ENCODE peak calls at places on chromosomes 12 and 14, in ten cellular contexts. One of them, this sample, is unnamed.

GRCh38 chr12:94706250-94706661 is 55.9 kb upstream of the TMCC3 start:
- ATAC-seq in heart left ventricle: no peak
- ATAC-seq in activated naive CD4-positive, alpha-beta T cell treated with anti-CD3 and anti-CD28 coated beads, Interleukin-2, amount 50 U/mL, for 72 hours: peak
- ATAC-seq in left lung: no peak
- ATAC-seq in stimulated activated effector memory CD8-positive, alpha-beta T cell treated with anti-CD3 and anti-CD28 coated beads, Interleukin-12 subunit alpha, Interleukin-12 subunit beta, amount 100 ng/mL, for 72 hours: peak
- ATAC-seq in pancreas: no peak
- ATAC-seq in gastroesophageal sphincter: no peak
- ATAC-seq in left lobe of liver: no peak
- ATAC-seq in esophagus mucosa: peak
- ATAC-seq in foreskin keratinocyte: peak
- ATAC-seq in this sample: peak

GRCh38 chr12:23169012-23170003 is 544.3 kb downstream of the ETNK1 start:
- ATAC-seq in left lung: no peak
- ATAC-seq in gastroesophageal sphincter: no peak
- ATAC-seq in pancreas: no peak
- ATAC-seq in left lobe of liver: no peak
- ATAC-seq in foreskin keratinocyte: no peak
- ATAC-seq in stimulated activated effector memory CD8-positive, alpha-beta T cell treated with anti-CD3 and anti-CD28 coated beads, Interleukin-12 subunit alpha, Interleukin-12 subunit beta, amount 100 ng/mL, for 72 hours: no peak
- ATAC-seq in activated naive CD4-positive, alpha-beta T cell treated with anti-CD3 and anti-CD28 coated beads, Interleukin-2, amount 50 U/mL, for 72 hours: no peak
- ATAC-seq in esophagus mucosa: no peak
- ATAC-seq in heart left ventricle: no peak
- ATAC-seq in this sample: no peak

GRCh38 chr12:31807773-31808097 is 78.9 kb upstream of the AMN1 start:
- ATAC-seq in left lung: no peak
- ATAC-seq in pancreas: no peak
- ATAC-seq in esophagus mucosa: no peak
- ATAC-seq in foreskin keratinocyte: no peak
- ATAC-seq in stimulated activated effector memory CD8-positive, alpha-beta T cell treated with anti-CD3 and anti-CD28 coated beads, Interleukin-12 subunit alpha, Interleukin-12 subunit beta, amount 100 ng/mL, for 72 hours: no peak
- ATAC-seq in heart left ventricle: no peak
- ATAC-seq in gastroesophageal sphincter: no peak
- ATAC-seq in activated naive CD4-positive, alpha-beta T cell treated with anti-CD3 and anti-CD28 coated beads, Interleukin-2, amount 50 U/mL, for 72 hours: peak
- ATAC-seq in left lobe of liver: no peak
- ATAC-seq in this sample: no peak

GRCh38 chr12:104477812-104478388 is 21.2 kb downstream of the CHST11 start:
- ATAC-seq in left lung: peak
- ATAC-seq in esophagus mucosa: no peak
- ATAC-seq in stimulated activated effector memory CD8-positive, alpha-beta T cell treated with anti-CD3 and anti-CD28 coated beads, Interleukin-12 subunit alpha, Interleukin-12 subunit beta, amount 100 ng/mL, for 72 hours: no peak
- ATAC-seq in activated naive CD4-positive, alpha-beta T cell treated with anti-CD3 and anti-CD28 coated beads, Interleukin-2, amount 50 U/mL, for 72 hours: peak
- ATAC-seq in pancreas: no peak
- ATAC-seq in heart left ventricle: no peak
- ATAC-seq in foreskin keratinocyte: no peak
- ATAC-seq in left lobe of liver: no peak
- ATAC-seq in gastroesophageal sphincter: no peak
- ATAC-seq in this sample: peak

GRCh38 chr12:644293-644639 is 19.0 kb downstream of the NINJ2 start:
- ATAC-seq in heart left ventricle: no peak
- ATAC-seq in stimulated activated effector memory CD8-positive, alpha-beta T cell treated with anti-CD3 and anti-CD28 coated beads, Interleukin-12 subunit alpha, Interleukin-12 subunit beta, amount 100 ng/mL, for 72 hours: no peak
- ATAC-seq in left lobe of liver: no peak
- ATAC-seq in activated naive CD4-positive, alpha-beta T cell treated with anti-CD3 and anti-CD28 coated beads, Interleukin-2, amount 50 U/mL, for 72 hours: no peak
- ATAC-seq in left lung: no peak
- ATAC-seq in pancreas: no peak
- ATAC-seq in gastroesophageal sphincter: no peak
- ATAC-seq in foreskin keratinocyte: no peak
- ATAC-seq in esophagus mucosa: no peak
- ATAC-seq in this sample: no peak

GRCh38 chr14:70917633-70918032 is 10.4 kb downstream of the PCNX1 start:
- ATAC-seq in esophagus mucosa: no peak
- ATAC-seq in pancreas: no peak
- ATAC-seq in stimulated activated effector memory CD8-positive, alpha-beta T cell treated with anti-CD3 and anti-CD28 coated beads, Interleukin-12 subunit alpha, Interleukin-12 subunit beta, amount 100 ng/mL, for 72 hours: no peak
- ATAC-seq in gastroesophageal sphincter: no peak
- ATAC-seq in heart left ventricle: no peak
- ATAC-seq in left lobe of liver: no peak
- ATAC-seq in left lung: peak
- ATAC-seq in activated naive CD4-positive, alpha-beta T cell treated with anti-CD3 and anti-CD28 coated beads, Interleukin-2, amount 50 U/mL, for 72 hours: no peak
- ATAC-seq in foreskin keratinocyte: no peak
- ATAC-seq in this sample: no peak

GRCh38 chr12:107207931-107208515 is 114.7 kb upstream of the CRY1 start:
- ATAC-seq in foreskin keratinocyte: no peak
- ATAC-seq in activated naive CD4-positive, alpha-beta T cell treated with anti-CD3 and anti-CD28 coated beads, Interleukin-2, amount 50 U/mL, for 72 hours: no peak
- ATAC-seq in left lobe of liver: no peak
- ATAC-seq in esophagus mucosa: no peak
- ATAC-seq in gastroesophageal sphincter: no peak
- ATAC-seq in heart left ventricle: no peak
- ATAC-seq in left lung: no peak
- ATAC-seq in stimulated activated effector memory CD8-positive, alpha-beta T cell treated with anti-CD3 and anti-CD28 coated beads, Interleukin-12 subunit alpha, Interleukin-12 subunit beta, amount 100 ng/mL, for 72 hours: no peak
- ATAC-seq in pancreas: no peak
- ATAC-seq in this sample: no peak

GRCh38 chr12:1592444-1593231 is 1.7 kb downstream of the FBXL14 start:
- ATAC-seq in foreskin keratinocyte: peak
- ATAC-seq in activated naive CD4-positive, alpha-beta T cell treated with anti-CD3 and anti-CD28 coated beads, Interleukin-2, amount 50 U/mL, for 72 hours: peak
- ATAC-seq in stimulated activated effector memory CD8-positive, alpha-beta T cell treated with anti-CD3 and anti-CD28 coated beads, Interleukin-12 subunit alpha, Interleukin-12 subunit beta, amount 100 ng/mL, for 72 hours: peak
- ATAC-seq in left lung: peak
- ATAC-seq in left lobe of liver: no peak
- ATAC-seq in heart left ventricle: peak
- ATAC-seq in esophagus mucosa: peak
- ATAC-seq in pancreas: no peak
- ATAC-seq in gastroesophageal sphincter: no peak
- ATAC-seq in this sample: peak

GRCh38 chr12:4454315-4454860 is 8.8 kb upstream of the FGF6 start:
- ATAC-seq in stimulated activated effector memory CD8-positive, alpha-beta T cell treated with anti-CD3 and anti-CD28 coated beads, Interleukin-12 subunit alpha, Interleukin-12 subunit beta, amount 100 ng/mL, for 72 hours: no peak
- ATAC-seq in activated naive CD4-positive, alpha-beta T cell treated with anti-CD3 and anti-CD28 coated beads, Interleukin-2, amount 50 U/mL, for 72 hours: no peak
- ATAC-seq in heart left ventricle: no peak
- ATAC-seq in esophagus mucosa: no peak
- ATAC-seq in left lobe of liver: no peak
- ATAC-seq in pancreas: no peak
- ATAC-seq in left lung: no peak
- ATAC-seq in gastroesophageal sphincter: no peak
- ATAC-seq in foreskin keratinocyte: peak
- ATAC-seq in this sample: no peak

GRCh38 chr12:68904351-68904982 is 28.5 kb downstream of the CPM start:
- ATAC-seq in pancreas: no peak
- ATAC-seq in stimulated activated effector memory CD8-positive, alpha-beta T cell treated with anti-CD3 and anti-CD28 coated beads, Interleukin-12 subunit alpha, Interleukin-12 subunit beta, amount 100 ng/mL, for 72 hours: peak
- ATAC-seq in left lobe of liver: no peak
- ATAC-seq in gastroesophageal sphincter: no peak
- ATAC-seq in heart left ventricle: no peak
- ATAC-seq in left lung: peak
- ATAC-seq in activated naive CD4-positive, alpha-beta T cell treated with anti-CD3 and anti-CD28 coated beads, Interleukin-2, amount 50 U/mL, for 72 hours: peak
- ATAC-seq in foreskin keratinocyte: no peak
- ATAC-seq in esophagus mucosa: peak
- ATAC-seq in this sample: peak

GRCh38 chr12:110171186-110171538 is 47.0 kb downstream of the IFT81 start:
- ATAC-seq in left lobe of liver: no peak
- ATAC-seq in pancreas: no peak
- ATAC-seq in heart left ventricle: peak
- ATAC-seq in gastroesophageal sphincter: no peak
- ATAC-seq in stimulated activated effector memory CD8-positive, alpha-beta T cell treated with anti-CD3 and anti-CD28 coated beads, Interleukin-12 subunit alpha, Interleukin-12 subunit beta, amount 100 ng/mL, for 72 hours: no peak
- ATAC-seq in esophagus mucosa: no peak
- ATAC-seq in foreskin keratinocyte: no peak
- ATAC-seq in left lung: no peak
- ATAC-seq in activated naive CD4-positive, alpha-beta T cell treated with anti-CD3 and anti-CD28 coated beads, Interleukin-2, amount 50 U/mL, for 72 hours: no peak
- ATAC-seq in this sample: no peak

GRCh38 chr14:69049675-69050074 is 70.6 kb upstream of the ACTN1 start:
- ATAC-seq in left lung: peak
- ATAC-seq in pancreas: no peak
- ATAC-seq in esophagus mucosa: peak
- ATAC-seq in foreskin keratinocyte: no peak
- ATAC-seq in gastroesophageal sphincter: peak
- ATAC-seq in left lobe of liver: peak
- ATAC-seq in stimulated activated effector memory CD8-positive, alpha-beta T cell treated with anti-CD3 and anti-CD28 coated beads, Interleukin-12 subunit alpha, Interleukin-12 subunit beta, amount 100 ng/mL, for 72 hours: no peak
- ATAC-seq in activated naive CD4-positive, alpha-beta T cell treated with anti-CD3 and anti-CD28 coated beads, Interleukin-2, amount 50 U/mL, for 72 hours: no peak
- ATAC-seq in heart left ventricle: peak
- ATAC-seq in this sample: no peak

GRCh38 chr14:68672609-68673285 is 120.1 kb downstream of the ZFP36L1 start:
- ATAC-seq in heart left ventricle: no peak
- ATAC-seq in esophagus mucosa: no peak
- ATAC-seq in stimulated activated effector memory CD8-positive, alpha-beta T cell treated with anti-CD3 and anti-CD28 coated beads, Interleukin-12 subunit alpha, Interleukin-12 subunit beta, amount 100 ng/mL, for 72 hours: no peak
- ATAC-seq in pancreas: peak
- ATAC-seq in activated naive CD4-positive, alpha-beta T cell treated with anti-CD3 and anti-CD28 coated beads, Interleukin-2, amount 50 U/mL, for 72 hours: no peak
- ATAC-seq in left lung: no peak
- ATAC-seq in foreskin keratinocyte: no peak
- ATAC-seq in left lobe of liver: peak
- ATAC-seq in gastroesophageal sphincter: peak
- ATAC-seq in this sample: no peak

GRCh38 chr14:104746071-104746545 is 6.8 kb upstream of the SIVA1 start:
- ATAC-seq in heart left ventricle: no peak
- ATAC-seq in gastroesophageal sphincter: no peak
- ATAC-seq in pancreas: no peak
- ATAC-seq in left lung: no peak
- ATAC-seq in foreskin keratinocyte: no peak
- ATAC-seq in stimulated activated effector memory CD8-positive, alpha-beta T cell treated with anti-CD3 and anti-CD28 coated beads, Interleukin-12 subunit alpha, Interleukin-12 subunit beta, amount 100 ng/mL, for 72 hours: peak
- ATAC-seq in activated naive CD4-positive, alpha-beta T cell treated with anti-CD3 and anti-CD28 coated beads, Interleukin-2, amount 50 U/mL, for 72 hours: peak
- ATAC-seq in left lobe of liver: no peak
- ATAC-seq in esophagus mucosa: no peak
- ATAC-seq in this sample: peak

GRCh38 chr12:61646639-61647038 is 613.6 kb upstream of the USP15 start:
- ATAC-seq in left lobe of liver: no peak
- ATAC-seq in gastroesophageal sphincter: no peak
- ATAC-seq in foreskin keratinocyte: no peak
- ATAC-seq in stimulated activated effector memory CD8-positive, alpha-beta T cell treated with anti-CD3 and anti-CD28 coated beads, Interleukin-12 subunit alpha, Interleukin-12 subunit beta, amount 100 ng/mL, for 72 hours: no peak
- ATAC-seq in activated naive CD4-positive, alpha-beta T cell treated with anti-CD3 and anti-CD28 coated beads, Interleukin-2, amount 50 U/mL, for 72 hours: no peak
- ATAC-seq in left lung: no peak
- ATAC-seq in esophagus mucosa: no peak
- ATAC-seq in pancreas: no peak
- ATAC-seq in heart left ventricle: no peak
- ATAC-seq in this sample: no peak

GRCh38 chr12:3294481-3294911 is 196.5 kb upstream of the PRMT8 start:
- ATAC-seq in gastroesophageal sphincter: no peak
- ATAC-seq in stimulated activated effector memory CD8-positive, alpha-beta T cell treated with anti-CD3 and anti-CD28 coated beads, Interleukin-12 subunit alpha, Interleukin-12 subunit beta, amount 100 ng/mL, for 72 hours: no peak
- ATAC-seq in activated naive CD4-positive, alpha-beta T cell treated with anti-CD3 and anti-CD28 coated beads, Interleukin-2, amount 50 U/mL, for 72 hours: no peak
- ATAC-seq in esophagus mucosa: no peak
- ATAC-seq in left lobe of liver: peak
- ATAC-seq in foreskin keratinocyte: no peak
- ATAC-seq in pancreas: no peak
- ATAC-seq in heart left ventricle: peak
- ATAC-seq in left lung: no peak
- ATAC-seq in this sample: no peak

GRCh38 chr12:29578070-29578469 is 80.6 kb upstream of the OVCH1 start:
- ATAC-seq in activated naive CD4-positive, alpha-beta T cell treated with anti-CD3 and anti-CD28 coated beads, Interleukin-2, amount 50 U/mL, for 72 hours: no peak
- ATAC-seq in esophagus mucosa: no peak
- ATAC-seq in foreskin keratinocyte: no peak
- ATAC-seq in gastroesophageal sphincter: peak
- ATAC-seq in left lobe of liver: no peak
- ATAC-seq in heart left ventricle: peak
- ATAC-seq in left lung: no peak
- ATAC-seq in stimulated activated effector memory CD8-positive, alpha-beta T cell treated with anti-CD3 and anti-CD28 coated beads, Interleukin-12 subunit alpha, Interleukin-12 subunit beta, amount 100 ng/mL, for 72 hours: no peak
- ATAC-seq in pancreas: no peak
- ATAC-seq in this sample: no peak

GRCh38 chr12:42570076-42570475 is 19.5 kb downstream of the PRICKLE1 start:
- ATAC-seq in left lung: peak
- ATAC-seq in esophagus mucosa: no peak
- ATAC-seq in pancreas: peak
- ATAC-seq in heart left ventricle: no peak
- ATAC-seq in activated naive CD4-positive, alpha-beta T cell treated with anti-CD3 and anti-CD28 coated beads, Interleukin-2, amount 50 U/mL, for 72 hours: no peak
- ATAC-seq in gastroesophageal sphincter: peak
- ATAC-seq in left lobe of liver: no peak
- ATAC-seq in foreskin keratinocyte: no peak
- ATAC-seq in stimulated activated effector memory CD8-positive, alpha-beta T cell treated with anti-CD3 and anti-CD28 coated beads, Interleukin-12 subunit alpha, Interleukin-12 subunit beta, amount 100 ng/mL, for 72 hours: no peak
- ATAC-seq in this sample: no peak